ENCODE peak calls at places on chromosomes 7 and 10, in five cellular contexts. E, C, F, V and K are unnamed samples.
A peak's percentile ranks its signal among the peaks of the same experiment; 100 is the strongest.

GRCh38 chr7:150568714-150569113 is 1.5 kb downstream of the GIMAP4 start:
- DNase-seq in F (no peak), V (no peak), E (no peak), C (no peak), K (no peak)

GRCh38 chr10:26336979-26337378 is 101.2 kb upstream of the APBB1IP start:
- DNase-seq in F (no peak), V (no peak), C (no peak), E (no peak), K (no peak)

GRCh38 chr7:38628630-38629385 is 2.4 kb downstream of the AMPH start:
- DNase-seq in V (no peak), C (no peak), F (no peak), E (no peak), K (no peak)

GRCh38 chr10:129501652-129502436 is 34.8 kb downstream of the MGMT start:
- DNase-seq in F (no peak), C (no peak), V (no peak), E (peak; percentile 56), K (no peak)

GRCh38 chr7:107815254-107815882 is 12.3 kb upstream of the SLC26A3 start:
- DNase-seq in V (no peak), F (no peak), C (no peak), E (no peak), K (no peak)

GRCh38 chr7:150855046-150855445 is 2.7 kb downstream of the AOC1 start:
- DNase-seq in F (no peak), V (no peak), C (no peak), E (no peak), K (no peak)

GRCh38 chr7:380724-381210 is 90.8 kb downstream of the FOXL3 start:
- DNase-seq in E (no peak), F (no peak), C (no peak), V (no peak), K (no peak)

GRCh38 chr10:73229567-73229966 is 17.5 kb downstream of the DNAJC9 start:
- DNase-seq in E (no peak), V (no peak), F (no peak), C (no peak), K (no peak)

GRCh38 chr7:110994028-110994967 is 96.6 kb upstream of the LRRN3 start:
- DNase-seq in V (no peak), E (no peak), F (peak; percentile 14), C (no peak), K (no peak)
- TF ChIP-seq SP1 in V (no peak), E (no peak), F (no peak), C (no peak), K (no peak)

DNA sequence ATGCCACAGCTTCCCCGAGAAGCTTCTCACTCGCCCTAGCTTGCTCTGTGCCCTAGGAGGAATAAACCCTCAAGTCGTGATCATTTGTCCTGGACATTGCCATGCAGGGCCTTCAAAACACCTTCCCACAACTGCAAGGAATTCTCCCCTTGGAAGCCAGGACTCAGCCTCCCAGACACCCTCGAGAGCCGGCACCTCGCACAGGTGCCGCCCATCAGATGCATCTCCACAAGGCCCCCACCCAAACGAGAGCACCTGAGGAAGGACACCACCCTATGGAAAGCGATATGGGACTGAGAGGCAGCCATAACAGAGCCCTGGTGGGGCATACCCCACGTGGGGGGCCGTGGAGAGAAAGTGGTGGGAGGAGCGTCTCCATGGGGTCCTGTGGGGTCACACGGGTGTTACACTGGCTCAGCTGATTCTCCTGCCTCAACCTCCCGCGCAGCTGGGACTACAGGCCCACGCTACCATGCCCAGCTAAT is 77.6 kb upstream of the FOXK1 start:
- DNase-seq in V (no peak), E (no peak), C (no peak), F (no peak), K (no peak)
- TF ChIP-seq RAD21 in V (no peak), E (no peak), C (no peak), F (no peak), K (no peak)

DNA sequence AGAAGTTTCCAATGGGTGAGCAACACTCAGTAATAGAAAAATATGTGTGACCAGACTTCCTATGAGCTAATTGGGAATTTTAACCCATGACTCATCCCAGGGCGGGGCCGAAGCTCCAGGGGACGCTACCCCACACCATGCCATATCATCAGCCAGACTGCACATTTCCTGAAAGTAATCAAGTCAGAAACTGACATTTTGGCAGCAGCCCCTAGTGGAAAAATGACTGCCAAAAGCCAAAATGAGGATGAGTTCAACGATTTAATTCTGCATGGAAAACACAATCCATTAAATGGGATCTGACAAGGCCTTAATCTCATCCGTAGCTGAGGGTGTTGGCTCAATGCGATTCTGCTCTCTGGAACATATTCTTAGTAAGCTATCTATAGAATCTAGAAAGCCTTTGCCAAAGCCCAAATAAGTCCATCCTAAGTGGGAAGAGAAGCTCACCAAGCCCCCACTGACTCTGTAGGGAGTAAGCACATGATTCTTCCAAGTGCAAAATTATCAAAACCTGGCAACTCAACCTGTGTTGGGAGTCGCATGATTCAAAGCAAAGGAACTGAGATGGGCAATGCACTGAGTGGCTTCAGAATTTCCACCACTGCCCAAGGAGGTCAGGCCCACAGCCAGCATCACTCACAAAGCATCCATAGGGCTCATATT is 93.1 kb upstream of the PDE1C start:
- DNase-seq in C (no peak), E (no peak), V (no peak), F (no peak), K (no peak)
- TF ChIP-seq MAX in C (no peak), E (no peak), V (no peak), F (no peak), K (no peak)

GRCh38 chr7:29189743-29190201 is 4.8 kb upstream of the CHN2 start:
- DNase-seq in C (peak; percentile 94), E (no peak), V (peak; percentile 74), F (peak; percentile 44), K (peak; percentile 45)
- TF ChIP-seq SP1 in C (peak; percentile 78), E (no peak), V (no peak), F (no peak), K (no peak)

DNA sequence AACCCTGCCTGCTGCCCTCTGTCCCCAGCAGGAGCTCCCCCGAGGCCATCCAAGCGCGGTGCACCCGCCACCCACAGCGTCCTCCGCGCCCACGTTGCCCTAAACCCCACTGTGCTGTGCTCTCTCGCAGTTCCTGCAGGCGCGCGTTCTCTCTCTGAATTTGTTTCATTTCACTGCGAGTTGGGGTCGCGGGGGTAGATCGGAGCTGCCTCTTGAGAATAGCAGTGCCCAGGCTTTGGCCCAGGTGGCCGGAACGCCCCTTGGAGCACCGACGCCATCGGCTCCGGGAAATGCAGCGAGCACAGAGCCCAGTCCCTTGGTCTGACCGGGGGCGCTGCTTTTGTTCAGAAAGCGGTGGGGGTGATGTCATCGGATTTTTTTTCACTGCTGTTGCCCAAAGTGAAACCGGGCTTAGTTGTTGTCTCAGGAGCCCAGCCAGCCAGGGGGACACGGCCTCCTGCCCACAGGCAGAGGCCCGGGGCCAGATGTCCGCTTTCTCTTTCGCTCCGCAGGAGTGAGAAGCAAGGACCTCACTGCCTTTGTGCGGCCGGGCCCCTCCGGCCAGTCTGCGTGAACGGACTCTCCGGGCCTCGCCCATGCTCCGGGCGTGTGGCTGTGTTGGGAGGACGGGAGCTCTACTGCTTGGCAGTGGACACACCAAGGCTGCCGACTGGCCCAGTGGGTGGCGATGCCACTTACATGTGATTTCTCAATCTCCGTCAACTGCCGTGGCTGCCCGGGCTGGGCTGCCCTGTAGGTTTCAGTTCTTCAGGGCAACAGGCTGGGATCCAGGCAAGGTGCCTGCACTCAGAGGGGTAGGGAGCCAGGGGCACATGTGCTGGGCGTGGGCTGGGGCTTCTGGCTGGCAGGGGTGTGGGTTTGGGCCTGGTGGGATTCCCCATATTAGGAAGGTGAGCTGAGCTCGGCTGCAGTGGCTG is 43.2 kb downstream of the FOXK1 start:
- DNase-seq in V (peak; percentile 74), E (no peak), C (no peak), F (no peak), K (no peak)
- TF ChIP-seq RAD21 in V (no peak), E (peak; percentile 0), C (no peak), F (no peak), K (no peak)

DNA sequence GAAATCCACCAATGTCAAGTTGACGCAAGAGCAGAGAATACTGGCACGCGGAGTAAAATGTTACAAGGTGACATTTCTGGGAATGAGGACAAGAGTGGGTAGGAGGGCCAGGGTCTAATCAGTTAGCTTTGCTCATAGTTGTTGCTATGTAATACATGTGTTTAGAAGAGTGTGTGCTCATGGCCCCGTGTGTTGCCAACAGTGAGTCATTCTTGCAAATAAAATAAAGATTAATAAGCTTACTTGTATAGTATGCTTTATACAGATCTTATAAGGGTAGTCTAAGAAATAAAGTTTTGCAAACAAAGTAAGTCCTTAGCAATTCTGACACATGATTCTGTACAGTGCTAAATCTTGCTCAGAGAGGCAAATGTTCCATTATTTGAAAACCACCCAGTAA is 64.5 kb downstream of the DNMBP start:
- DNase-seq in E (no peak), C (no peak), F (no peak), V (no peak), K (no peak)
- TF ChIP-seq MAX in E (no peak), C (no peak), F (no peak), V (no peak), K (no peak)

GRCh38 chr10:120131183-120131582 is 238.7 kb downstream of the SEC23IP start:
- DNase-seq in E (no peak), C (peak; percentile 29), F (no peak), V (no peak), K (no peak)
- TF ChIP-seq SP1 in E (no peak), C (peak; percentile 33), F (no peak), V (no peak), K (no peak)

GRCh38 chr10:31942435-31942834 is 13.8 kb upstream of the ARHGAP12 start:
- DNase-seq in F (no peak), E (no peak), V (no peak), C (no peak), K (no peak)

GRCh38 chr10:31944071-31944433 is 15.4 kb upstream of the ARHGAP12 start:
- DNase-seq in E (no peak), C (no peak), V (no peak), F (no peak), K (no peak)

GRCh38 chr10:31939797-31940708 is 11.4 kb upstream of the ARHGAP12 start:
- DNase-seq in F (no peak), V (no peak), C (no peak), E (no peak), K (no peak)

GRCh38 chr10:31942892-31943291 is 14.3 kb upstream of the ARHGAP12 start:
- DNase-seq in E (no peak), V (peak; percentile 87), C (no peak), F (no peak), K (no peak)

GRCh38 chr10:31940839-31941653 is 12.4 kb upstream of the ARHGAP12 start:
- DNase-seq in V (peak; percentile 96), C (no peak), F (no peak), E (no peak), K (peak; percentile 99)
- TF ChIP-seq RAD21 in V (no peak), C (no peak), F (no peak), E (no peak), K (no peak)

GRCh38 chr7:93973134-93973533 is 31.0 kb downstream of the BET1 start:
- DNase-seq in F (no peak), C (no peak), V (no peak), E (no peak), K (no peak)
- TF ChIP-seq MAX in F (no peak), C (no peak), V (no peak), E (no peak), K (no peak)